ENCODE peak calls at places on chromosomes 16 and 17, in four cellular contexts. S, G, P and W are unnamed samples.

GRCh38 chr16:28092721-28093382 is 29.3 kb upstream of the GSG1L start:
- DNase-seq in S (no peak), G (no peak), P (no peak), W (no peak)

GRCh38 chr16:87705780-87706277 is 60.0 kb downstream of the KLHDC4 start:
- DNase-seq in S (no peak), G (peak), P (no peak), W (no peak)

GRCh38 chr16:30996324-30996999 is 11.5 kb downstream of the HSD3B7 start:
- DNase-seq in S (no peak), G (peak), P (peak), W (peak)

GRCh38 chr16:28491080-28491969 is 549 bp downstream of the CLN3 start:
- DNase-seq in S (no peak), G (peak), P (peak), W (no peak)

GRCh38 chr17:74051348-74051747 is 152.1 kb upstream of the RPL38 start:
- DNase-seq in S (no peak), G (no peak), P (no peak), W (no peak)

GRCh38 chr16:72989203-72989991 is 58.5 kb downstream of the ZFHX3 start:
- DNase-seq in S (no peak), G (no peak), P (no peak), W (no peak)

GRCh38 chr16:24800586-24800985 is 45.2 kb upstream of the SLC5A11 start:
- DNase-seq in S (no peak), G (peak), P (peak), W (peak)

GRCh38 chr16:1145383-1146100 is 7.4 kb upstream of the CACNA1H start:
- DNase-seq in S (no peak), G (no peak), P (no peak), W (no peak)

GRCh38 chr16:14014284-14014625 is 56.9 kb upstream of the MRTFB start:
- DNase-seq in S (no peak), G (no peak), P (no peak), W (no peak)

GRCh38 chr17:37844158-37844976 is 79.8 kb upstream of the TBC1D3K start:
- DNase-seq in S (no peak), G (peak), P (peak), W (peak)

GRCh38 chr16:56332464-56333079 is 92.8 kb downstream of the AMFR start:
- DNase-seq in S (no peak), G (peak), P (peak), W (peak)

GRCh38 chr16:78704421-78704820 is 605.0 kb downstream of the WWOX start:
- DNase-seq in S (no peak), G (no peak), P (no peak), W (no peak)

GRCh38 chr17:9887521-9887920 is 17.6 kb downstream of the RCVRN start:
- DNase-seq in S (no peak), G (no peak), P (no peak), W (peak)

GRCh38 chr16:54006693-54007092 is 279.9 kb downstream of the IRX3 start:
- DNase-seq in S (no peak), G (no peak), P (no peak), W (no peak)

GRCh38 chr16:50093607-50094570 is 28.1 kb downstream of the HEATR3 start:
- DNase-seq in S (no peak), G (no peak), P (no peak), W (no peak)

GRCh38 chr17:73324711-73325526 is 13.1 kb upstream of the CDC42EP4 start:
- DNase-seq in S (no peak), G (no peak), P (no peak), W (no peak)

GRCh38 chr16:4481526-4481925 is 5.3 kb downstream of the HMOX2 start:
- DNase-seq in S (no peak), G (no peak), P (no peak), W (no peak)

GRCh38 chr17:74671031-74671771 is 41.5 kb downstream of the CD300LF start:
- DNase-seq in S (no peak), G (peak), P (peak), W (peak)

GRCh38 chr16:88306860-88307545 is 75.8 kb upstream of the ZNF469 start:
- DNase-seq in S (no peak), G (peak), P (no peak), W (no peak)

GRCh38 chr17:34556384-34556783 is 23.0 kb upstream of the TMEM132E start:
- DNase-seq in S (no peak), G (no peak), P (peak), W (no peak)

GRCh38 chr17:64218066-64218465 is 45.0 kb downstream of the TEX2 start:
- DNase-seq in S (peak), G (no peak), P (no peak), W (no peak)

GRCh38 chr16:50607051-50607431 is 58.8 kb downstream of the NKD1 start:
- DNase-seq in S (no peak), G (no peak), P (no peak), W (no peak)

GRCh38 chr17:82272495-82273326 is 789 bp downstream of the CSNK1D start:
- DNase-seq in S (no peak), G (no peak), P (peak), W (no peak)

GRCh38 chr16:68973611-68974120 is 130.3 kb downstream of the TANGO6 start:
- DNase-seq in S (no peak), G (no peak), P (no peak), W (no peak)

GRCh38 chr17:82876149-82876548 is 36.3 kb upstream of the ZNF750 start:
- DNase-seq in S (no peak), G (peak), P (peak), W (no peak)

GRCh38 chr17:82028966-82029365 is 2.5 kb upstream of the RAC3 start:
- DNase-seq in S (no peak), G (no peak), P (no peak), W (no peak)

GRCh38 chr16:17314148-17314547 is 156.6 kb downstream of the XYLT1 start:
- DNase-seq in S (no peak), G (no peak), P (no peak), W (no peak)

GRCh38 chr16:53430363-53430762 is 3.9 kb upstream of the RBL2 start:
- DNase-seq in S (no peak), G (no peak), P (no peak), W (no peak)

GRCh38 chr17:72361892-72362291 is 241.1 kb downstream of the SOX9 start:
- DNase-seq in S (no peak), G (no peak), P (no peak), W (no peak)

GRCh38 chr16:84331998-84332780 is 36.1 kb upstream of the ATP2C2 start:
- DNase-seq in S (no peak), G (no peak), P (no peak), W (no peak)

GRCh38 chr17:21297597-21297996 is 13.1 kb downstream of the MAP2K3 start:
- DNase-seq in S (no peak), G (no peak), P (no peak), W (no peak)

GRCh38 chr16:5321925-5322324 is 224.3 kb upstream of the EEF2KMT start:
- DNase-seq in S (no peak), G (no peak), P (no peak), W (no peak)

GRCh38 chr17:34758747-34759146 is 179.4 kb downstream of the TMEM132E start:
- DNase-seq in S (no peak), G (no peak), P (no peak), W (no peak)

GRCh38 chr16:67668495-67669157 is 2.0 kb downstream of the C16orf86 start:
- DNase-seq in S (no peak), G (no peak), P (no peak), W (no peak)

DNA sequence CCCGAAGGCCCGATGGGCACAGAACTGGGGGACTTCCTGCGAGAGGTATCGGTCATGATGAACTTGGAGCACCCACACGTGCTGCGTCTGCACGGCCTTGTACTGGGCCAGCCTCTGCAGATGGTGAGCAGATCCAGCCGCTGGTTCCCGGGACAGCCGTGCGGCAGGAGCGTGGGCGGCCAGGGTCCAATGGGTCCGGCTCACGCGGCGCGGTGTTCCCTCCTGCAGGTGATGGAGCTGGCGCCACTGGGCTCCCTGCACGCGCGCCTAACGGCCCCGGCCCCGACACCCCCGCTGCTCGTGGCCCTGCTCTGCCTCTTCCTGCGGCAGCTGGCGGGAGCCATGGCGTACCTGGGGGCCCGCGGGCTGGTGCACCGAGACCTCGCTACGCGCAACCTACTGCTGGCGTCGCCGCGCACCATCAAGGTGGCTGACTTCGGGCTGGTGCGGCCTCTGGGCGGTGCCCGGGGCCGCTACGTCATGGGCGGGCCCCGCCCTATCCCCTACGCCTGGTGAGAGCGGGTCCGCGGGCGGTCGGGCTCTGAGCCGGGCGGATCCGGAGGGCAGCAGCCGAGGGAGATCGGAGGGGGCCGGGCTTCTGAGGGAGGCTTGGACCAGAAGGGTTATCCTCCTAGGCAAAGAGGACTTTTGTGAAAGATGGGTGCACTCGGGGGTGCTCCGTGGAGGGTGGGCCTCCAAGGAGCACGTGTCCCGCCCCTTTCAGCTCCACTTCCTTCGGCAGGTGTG is 3.0 kb downstream of the TNK1 start:
- DNase-seq in S (no peak), G (no peak), P (no peak), W (no peak)
- TF ChIP-seq POLR2AphosphoS2 in S (peak), G (no peak), P (no peak), W (no peak)

DNA sequence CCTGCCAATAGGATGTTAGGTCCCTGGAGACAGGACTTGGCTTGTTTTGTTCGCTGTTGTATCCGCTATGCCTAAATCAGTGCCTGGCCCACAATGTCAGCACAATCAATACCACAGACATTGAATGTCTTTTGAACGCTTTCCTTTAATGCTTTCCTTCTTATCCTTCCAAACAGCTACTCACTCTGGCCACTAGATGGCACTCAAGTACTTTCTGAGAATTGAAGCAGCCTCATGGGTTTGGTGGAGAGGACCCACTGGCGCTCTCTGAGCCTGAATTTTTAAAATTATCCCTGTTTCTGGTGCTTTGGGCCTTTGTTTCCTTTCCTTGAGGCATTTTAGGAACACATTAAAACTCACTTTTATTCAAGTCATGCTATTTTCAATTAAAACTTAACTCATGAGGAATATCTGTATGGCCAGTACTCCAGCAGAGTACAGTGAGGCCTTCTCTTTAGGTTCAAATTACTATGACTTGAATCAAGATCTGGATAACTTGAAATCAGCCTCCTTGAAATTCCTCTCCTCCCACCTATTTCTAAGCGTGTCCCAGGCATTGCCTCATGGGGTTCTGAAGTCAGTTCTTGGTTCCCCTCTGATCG is 3.2 kb upstream of the NLRP1 start:
- DNase-seq in S (no peak), G (peak), P (peak), W (peak)
- TF ChIP-seq CHD4 in S (no peak), G (no peak), P (no peak), W (no peak)

GRCh38 chr16:86345521-86345920 is 164.8 kb upstream of the FOXF1 start:
- DNase-seq in S (no peak), G (no peak), P (no peak), W (no peak)

GRCh38 chr16:86343111-86343642 is 167.2 kb upstream of the FOXF1 start:
- DNase-seq in S (no peak), G (no peak), P (no peak), W (no peak)

GRCh38 chr16:86344881-86345280 is 165.4 kb upstream of the FOXF1 start:
- DNase-seq in S (no peak), G (no peak), P (no peak), W (no peak)

GRCh38 chr16:86343733-86344585 is 166.4 kb upstream of the FOXF1 start:
- DNase-seq in S (no peak), G (no peak), P (no peak), W (no peak)

GRCh38 chr16:86344586-86344871 is 165.8 kb upstream of the FOXF1 start:
- DNase-seq in S (no peak), G (no peak), P (no peak), W (no peak)
- TF ChIP-seq POLR2AphosphoS2 in S (no peak), G (no peak), P (no peak), W (no peak)

DNA sequence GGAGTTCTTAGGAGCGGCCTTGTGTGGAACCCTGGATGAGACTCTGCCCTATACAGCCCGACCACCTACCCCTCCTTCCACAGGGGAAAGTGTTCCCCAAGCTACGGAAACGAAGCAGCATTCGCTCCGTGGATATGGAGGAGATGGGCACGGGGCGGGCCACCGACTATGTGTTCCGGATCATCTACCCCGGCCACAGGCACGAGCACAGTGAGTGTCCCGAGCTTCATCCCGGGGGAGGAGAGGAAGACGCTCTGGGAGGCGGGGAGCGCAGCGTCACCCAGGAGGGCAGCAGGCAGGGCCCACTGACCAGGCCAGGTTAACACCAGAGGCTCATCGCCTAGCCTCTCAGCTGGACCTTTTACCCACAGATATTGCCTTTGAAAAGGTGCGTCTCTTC is 27.8 kb downstream of the SGSM2 start:
- DNase-seq in S (no peak), G (no peak), P (no peak), W (no peak)
- TF ChIP-seq CHD4 in S (no peak), G (no peak), P (no peak), W (no peak)

GRCh38 chr17:65519471-65519870 is 42.0 kb downstream of the AXIN2 start:
- DNase-seq in S (no peak), G (no peak), P (no peak), W (no peak)
- TF ChIP-seq POLR2AphosphoS2 in S (no peak), G (no peak), P (no peak), W (no peak)